ENCODE peak calls at places on chromosome 18, in nine cellular contexts. S is GM06990, R is left ventricle myocardium inferior, T is cardiac muscle cell, Y is HAP-1, A is neuronal stem cell, K is uterus, Q is OCI-LY7, Z is GM12865. X is an unnamed sample.

GRCh38 chr18:28651298-28651697 is 474.4 kb upstream of the CDH2 start:
- DNase-seq in S (no peak), Y (no peak), K (no peak), Q (no peak), T (no peak), R (no peak), Z (no peak), A (no peak), X (no peak)

GRCh38 chr18:46152436-46152807 is 48.2 kb downstream of the HAUS1 start:
- DNase-seq in Y (no peak), S (no peak), Q (no peak), R (peak; percentile 51), A (no peak), K (no peak), T (peak; percentile 57), Z (no peak), X (no peak)

GRCh38 chr18:48713302-48713701 is 174.5 kb downstream of the CTIF start:
- DNase-seq in Z (no peak), Q (no peak), A (no peak), K (peak; percentile 84), R (peak; percentile 61), T (peak; percentile 78), S (no peak), Y (no peak), X (no peak)

GRCh38 chr18:70188113-70188512 is 17.4 kb downstream of the RTTN start:
- DNase-seq in A (no peak), Y (no peak), S (no peak), Q (no peak), T (peak; percentile 46), R (no peak), K (no peak), Z (no peak), X (no peak)

GRCh38 chr18:43826215-43826614 is 548.9 kb upstream of the SYT4 start:
- DNase-seq in R (no peak), T (no peak), S (no peak), A (no peak), Q (no peak), K (no peak), Y (no peak), Z (no peak), X (peak; percentile 62)

GRCh38 chr18:48913201-48913600 is 37.6 kb downstream of the SMAD7 start:
- DNase-seq in R (no peak), Z (peak; percentile 60), S (no peak), Q (peak; percentile 48), Y (no peak), A (no peak), T (no peak), K (no peak), X (no peak)

GRCh38 chr18:54360406-54360805 is 2.7 kb downstream of the C18orf54 start:
- DNase-seq in S (no peak), Q (no peak), Y (no peak), R (no peak), A (no peak), K (no peak), Z (no peak), T (peak; percentile 34), X (no peak)

GRCh38 chr18:48132993-48133674 is 202.7 kb upstream of the SMAD2 start:
- DNase-seq in R (no peak), K (no peak), S (no peak), Y (no peak), Z (no peak), Q (no peak), A (no peak), T (peak; percentile 25), X (no peak)

GRCh38 chr18:47858607-47859006 is 71.9 kb downstream of the SMAD2 start:
- DNase-seq in K (no peak), A (no peak), Q (no peak), T (no peak), Y (no peak), S (no peak), R (no peak), Z (no peak), X (no peak)

GRCh38 chr18:26777316-26778053 is 88.0 kb downstream of the AQP4 start:
- DNase-seq in Q (no peak), K (no peak), R (no peak), A (no peak), Y (no peak), S (no peak), T (peak; percentile 56), Z (no peak), X (no peak)

DNA sequence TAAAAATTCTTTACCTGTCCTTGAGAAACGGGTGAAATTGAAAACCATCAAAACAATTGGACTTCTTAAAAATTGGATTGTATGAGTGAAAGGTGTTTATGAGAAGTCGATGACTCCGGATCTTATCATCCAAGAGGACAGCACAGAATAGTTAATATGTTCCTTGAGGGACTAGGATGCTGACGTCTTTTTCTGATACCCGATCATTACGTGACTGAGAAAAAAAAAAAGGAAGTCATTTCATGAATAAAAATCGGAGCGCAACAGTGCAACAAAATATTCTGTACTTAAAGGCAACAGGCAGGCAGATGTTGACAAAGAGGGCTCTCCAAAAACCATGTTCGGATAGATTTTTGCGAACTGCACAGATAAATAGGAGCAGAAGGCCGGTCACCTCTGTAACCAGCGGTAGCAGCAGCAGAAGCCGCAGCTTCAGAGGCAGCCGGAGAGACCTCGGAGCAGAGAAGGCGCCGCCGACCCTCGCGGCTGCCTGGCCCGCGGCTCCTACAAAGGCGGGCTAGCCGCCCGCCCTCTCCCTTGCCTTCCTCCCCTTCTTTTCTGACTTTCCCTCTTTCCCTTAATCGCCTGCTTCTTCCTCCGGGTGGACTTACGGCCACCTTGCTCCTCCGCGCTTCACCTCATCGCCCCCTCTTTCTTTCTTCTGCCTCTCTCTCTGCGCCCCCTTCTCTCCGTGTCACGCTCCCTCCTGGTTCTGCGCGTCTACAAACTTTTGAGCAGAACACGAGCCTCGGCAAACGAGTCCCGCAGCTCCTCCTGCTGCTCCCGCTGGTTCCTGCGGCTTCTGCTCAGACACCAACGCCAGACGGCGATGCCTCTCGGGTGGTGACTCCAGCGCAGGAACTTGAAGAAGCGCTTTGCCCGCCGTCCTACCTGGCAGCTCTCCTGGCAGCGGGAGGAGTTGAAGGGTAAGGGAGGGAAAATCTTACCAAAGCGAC is at the start of gene ADCYAP1:
- DNase-seq in T (no peak), Y (no peak), K (no peak), A (no peak), R (no peak), Q (no peak), Z (no peak), S (no peak), X (no peak)
- H3K4me3 ChIP-seq in T (no peak within 1 kb of the TSS), Y (no peak within 1 kb of the TSS), K (no peak within 1 kb of the TSS), A (no peak within 1 kb of the TSS), R (peak within 1 kb of the TSS; percentile 9), Q (no peak within 1 kb of the TSS), Z (no peak within 1 kb of the TSS), S (no peak within 1 kb of the TSS), X (no peak within 1 kb of the TSS)

GRCh38 chr18:79397288-79397829 is 1.6 kb downstream of the NFATC1 start:
- DNase-seq in K (no peak), S (no peak), Q (peak; percentile 31), Z (no peak), R (no peak), Y (no peak), T (no peak), A (no peak), X (no peak)
- H3K4me3 ChIP-seq in K (no peak overlapping the region), S (no peak overlapping the region), Q (peak overlapping the region; percentile 86), Z (no peak overlapping the region), R (peak overlapping the region; percentile 80), Y (peak overlapping the region; percentile 48), T (no peak overlapping the region), A (no peak overlapping the region), X (no peak overlapping the region)

GRCh38 chr18:8607776-8608682 is 1.2 kb upstream of the RAB12 start:
- DNase-seq in Y (no peak), S (peak; percentile 50), R (no peak), T (peak; percentile 45), Q (peak; percentile 67), K (peak; percentile 20), Z (peak; percentile 77), A (no peak), X (no peak)
- H3K4me3 ChIP-seq in Y (no peak overlapping the region), S (peak overlapping the region; percentile 60), R (peak overlapping the region; percentile 98), T (no peak overlapping the region), Q (peak overlapping the region; percentile 89), K (peak overlapping the region; percentile 86), Z (peak overlapping the region; percentile 86), A (no peak overlapping the region), X (no peak overlapping the region)

GRCh38 chr18:64171576-64171975 is 22.7 kb upstream of the LINC00305 start:
- DNase-seq in Q (no peak), Y (no peak), Z (no peak), K (no peak), A (no peak), T (no peak), S (no peak), R (no peak), X (no peak)

GRCh38 chr18:64178860-64179259 is 30.0 kb upstream of the LINC00305 start:
- DNase-seq in K (no peak), Q (no peak), T (no peak), R (no peak), Z (no peak), Y (no peak), A (no peak), S (no peak), X (no peak)

GRCh38 chr18:64175432-64175831 is 26.5 kb upstream of the LINC00305 start:
- DNase-seq in R (no peak), K (no peak), Q (peak; percentile 0), S (no peak), Y (peak; percentile 18), T (no peak), Z (peak; percentile 5), A (no peak), X (no peak)
- H3K4me3 ChIP-seq in R (no peak overlapping the region), K (no peak overlapping the region), Q (no peak overlapping the region), S (no peak overlapping the region), Y (no peak overlapping the region), T (no peak overlapping the region), Z (no peak overlapping the region), A (no peak overlapping the region), X (no peak overlapping the region)

GRCh38 chr18:55421612-55422381 is 166.2 kb downstream of the TCF4 start:
- DNase-seq in S (no peak), T (peak; percentile 67), R (no peak), K (peak; percentile 50), Z (no peak), A (no peak), Q (peak; percentile 45), Y (no peak), X (no peak)

GRCh38 chr18:55420977-55421611 is 166.9 kb downstream of the TCF4 start:
- DNase-seq in R (no peak), K (no peak), Y (no peak), S (no peak), T (no peak), Q (no peak), Z (no peak), A (no peak), X (no peak)

GRCh38 chr18:55420665-55420964 is 167.4 kb downstream of the TCF4 start:
- DNase-seq in Q (peak; percentile 59), S (peak; percentile 13), T (no peak), K (no peak), A (no peak), Z (peak; percentile 47), Y (no peak), R (no peak), X (no peak)

GRCh38 chr18:55419939-55420664 is 167.9 kb downstream of the TCF4 start:
- DNase-seq in Y (no peak), Q (no peak), A (no peak), K (no peak), Z (no peak), T (no peak), S (no peak), R (no peak), X (no peak)

GRCh38 chr18:55422456-55423185 is 165.4 kb downstream of the TCF4 start:
- DNase-seq in T (peak; percentile 75), Y (no peak), R (peak; percentile 32), A (no peak), K (peak; percentile 63), Z (peak; percentile 10), S (no peak), Q (peak; percentile 67), X (no peak)
- H3K4me3 ChIP-seq in T (no peak overlapping the region), Y (no peak overlapping the region), R (peak overlapping the region; percentile 61), A (no peak overlapping the region), K (peak overlapping the region; percentile 31), Z (peak overlapping the region; percentile 7), S (no peak overlapping the region), Q (peak overlapping the region; percentile 72), X (no peak overlapping the region)

X was measured in Jurkat, Clone E6-1.